ENCODE peak calls at places on chromosome 11, in eight cellular contexts. D, U, C, Z, W, P, R and J are unnamed samples.
A peak's percentile ranks its signal among the peaks of the same experiment; 100 is the strongest.

GRCh38 chr11:59187587-59187986 is 15.7 kb downstream of the DTX4 start:
- DNase-seq in P (no peak), U (no peak), R (no peak), W (peak; percentile 38), D (no peak), C (peak; percentile 33), Z (peak; percentile 91), J (no peak)

GRCh38 chr11:76830639-76831312 is 29.9 kb upstream of the ACER3 start:
- DNase-seq in C (peak; percentile 33), D (no peak), U (peak; percentile 51), W (peak; percentile 64), P (no peak), R (no peak), Z (no peak), J (no peak)

GRCh38 chr11:130711193-130711592 is 205.1 kb downstream of the SNX19 start:
- DNase-seq in R (no peak), D (no peak), C (no peak), W (no peak), P (no peak), U (no peak), Z (no peak), J (no peak)

GRCh38 chr11:47188262-47188661 is 2.0 kb upstream of the PACSIN3 start:
- DNase-seq in P (no peak), R (no peak), C (no peak), Z (no peak), U (no peak), D (no peak), W (peak; percentile 28), J (no peak)

GRCh38 chr11:79371152-79371551 is 69.7 kb downstream of the TENM4 start:
- DNase-seq in R (no peak), C (no peak), Z (no peak), U (peak; percentile 37), P (no peak), D (no peak), W (peak; percentile 14), J (no peak)

GRCh38 chr11:9568854-9569587 is 4.4 kb upstream of the WEE1 start:
- DNase-seq in D (peak; percentile 32), W (peak; percentile 95), Z (peak; percentile 81), P (peak; percentile 55), R (no peak), U (peak; percentile 98), C (no peak), J (peak; percentile 22)

GRCh38 chr11:115930886-115931537 is 426.8 kb upstream of the CADM1 start:
- DNase-seq in R (no peak), U (no peak), Z (no peak), P (peak; percentile 68), D (no peak), W (no peak), C (no peak), J (no peak)

GRCh38 chr11:87290304-87290922 is 252.7 kb downstream of the TMEM135 start:
- DNase-seq in C (no peak), W (peak; percentile 64), R (no peak), U (peak; percentile 58), P (peak; percentile 56), D (no peak), Z (no peak), J (peak; percentile 49)

GRCh38 chr11:6204708-6205107 is 649 bp upstream of the C11orf42 start:
- DNase-seq in W (no peak), C (no peak), R (no peak), U (no peak), Z (no peak), P (no peak), D (no peak), J (no peak)

GRCh38 chr11:66150725-66151124 is 80.7 kb downstream of the PACS1 start:
- DNase-seq in U (no peak), Z (no peak), P (no peak), W (no peak), C (no peak), R (no peak), D (no peak), J (no peak)

GRCh38 chr11:20887137-20887536 is 217.8 kb downstream of the NELL1 start:
- DNase-seq in W (no peak), C (no peak), U (no peak), D (no peak), R (no peak), P (no peak), Z (no peak), J (no peak)

GRCh38 chr11:25566298-25567200 is 765.4 kb upstream of the ANO3 start:
- DNase-seq in Z (no peak), P (no peak), D (no peak), R (no peak), C (peak; percentile 9), U (no peak), W (no peak), J (no peak)

GRCh38 chr11:77086521-77087472 is 15.8 kb upstream of the OMP start:
- DNase-seq in W (no peak), U (no peak), R (no peak), C (peak; percentile 8), Z (peak; percentile 55), D (no peak), P (no peak), J (no peak)

GRCh38 chr11:116503216-116504160 is 269.3 kb downstream of the BUD13 start:
- DNase-seq in C (no peak), D (no peak), P (no peak), U (no peak), R (no peak), W (no peak), Z (no peak), J (no peak)

DNA sequence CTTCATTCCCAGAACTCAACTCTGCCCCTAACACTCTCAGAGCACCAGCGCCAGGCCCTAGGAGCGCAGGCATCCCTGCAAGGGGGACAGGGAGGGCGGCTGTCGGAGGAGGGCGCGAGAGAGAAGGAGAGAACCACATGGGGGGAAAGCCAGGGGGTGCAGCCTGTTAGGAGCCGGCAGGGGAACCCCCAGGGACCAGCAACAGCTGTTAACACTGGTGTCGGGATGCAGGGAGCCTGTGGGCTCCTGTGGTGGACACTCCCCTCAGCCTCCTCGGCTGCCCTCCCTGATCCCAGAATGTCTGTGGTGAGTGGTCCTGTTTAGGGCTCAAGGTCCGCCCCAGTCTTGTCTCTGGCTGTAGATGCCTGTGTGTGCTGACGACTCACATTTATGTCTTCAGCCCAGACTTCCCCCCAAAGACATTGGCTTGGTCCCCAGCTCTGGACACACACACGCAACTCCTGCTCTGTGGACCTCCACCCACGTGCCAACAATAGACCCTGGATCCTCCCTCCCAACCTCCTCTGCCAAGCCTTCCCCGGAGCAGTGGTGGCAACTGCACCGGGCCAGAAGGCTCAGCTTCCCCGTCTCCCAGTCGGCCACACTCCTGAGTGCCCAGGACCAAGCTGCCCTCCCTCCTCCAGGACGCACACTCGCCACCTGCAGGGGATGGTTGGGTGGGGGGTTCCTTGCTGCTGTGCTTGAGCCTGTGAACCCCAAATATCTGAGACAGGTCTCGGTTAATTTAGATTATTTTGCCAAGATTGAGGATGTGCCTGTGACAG is 817 bp upstream of the IFITM5 start:
- DNase-seq in D (no peak), Z (peak; percentile 81), R (peak; percentile 68), C (no peak), U (no peak), W (no peak), P (no peak), J (peak; percentile 58)
- TF ChIP-seq CTCF in D (no peak), Z (no peak), R (no peak), C (no peak), U (peak; percentile 16), W (peak; percentile 21), P (no peak), J (no peak)

GRCh38 chr11:36309779-36310178 is 13.7 kb downstream of the PRR5L start:
- DNase-seq in R (no peak), P (no peak), D (no peak), Z (no peak), C (no peak), W (no peak), U (no peak), J (no peak)

GRCh38 chr11:36308577-36308976 is 12.5 kb downstream of the PRR5L start:
- DNase-seq in C (no peak), Z (no peak), U (no peak), R (no peak), W (no peak), D (no peak), P (no peak), J (no peak)

GRCh38 chr11:36304349-36304748 is 8.3 kb downstream of the PRR5L start:
- DNase-seq in W (peak; percentile 14), P (no peak), C (no peak), D (no peak), Z (no peak), U (no peak), R (no peak), J (no peak)

GRCh38 chr11:36305047-36305446 is 9.0 kb downstream of the PRR5L start:
- DNase-seq in C (no peak), Z (no peak), P (no peak), D (no peak), U (no peak), W (no peak), R (no peak), J (no peak)

DNA sequence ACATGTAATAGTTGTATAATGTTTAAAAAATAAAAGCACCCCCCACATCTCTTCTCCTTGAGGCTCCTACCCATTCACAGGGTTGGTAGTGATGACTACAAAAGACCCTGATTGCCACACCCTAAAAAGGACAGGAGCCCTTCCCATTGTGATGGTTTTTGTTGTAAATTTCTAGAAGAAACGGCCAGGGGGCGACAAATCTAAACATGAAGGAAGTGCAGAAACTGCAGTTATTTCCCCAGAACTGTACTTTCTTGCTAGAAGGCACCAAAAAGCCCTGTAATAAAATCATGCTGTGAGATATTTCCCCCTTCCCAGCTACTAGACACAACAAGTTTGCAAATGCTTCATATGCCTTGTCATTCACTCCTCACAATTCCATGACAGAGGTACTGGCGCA is 10.8 kb downstream of the PRR5L start:
- DNase-seq in P (no peak), R (peak; percentile 36), C (no peak), D (no peak), W (peak; percentile 41), Z (no peak), U (peak; percentile 45), J (peak; percentile 16)
- TF ChIP-seq CTCF in P (peak; percentile 3), R (no peak), C (peak; percentile 30), D (peak; percentile 31), W (peak; percentile 57), Z (no peak), U (peak; percentile 81), J (peak; percentile 8)

DNA sequence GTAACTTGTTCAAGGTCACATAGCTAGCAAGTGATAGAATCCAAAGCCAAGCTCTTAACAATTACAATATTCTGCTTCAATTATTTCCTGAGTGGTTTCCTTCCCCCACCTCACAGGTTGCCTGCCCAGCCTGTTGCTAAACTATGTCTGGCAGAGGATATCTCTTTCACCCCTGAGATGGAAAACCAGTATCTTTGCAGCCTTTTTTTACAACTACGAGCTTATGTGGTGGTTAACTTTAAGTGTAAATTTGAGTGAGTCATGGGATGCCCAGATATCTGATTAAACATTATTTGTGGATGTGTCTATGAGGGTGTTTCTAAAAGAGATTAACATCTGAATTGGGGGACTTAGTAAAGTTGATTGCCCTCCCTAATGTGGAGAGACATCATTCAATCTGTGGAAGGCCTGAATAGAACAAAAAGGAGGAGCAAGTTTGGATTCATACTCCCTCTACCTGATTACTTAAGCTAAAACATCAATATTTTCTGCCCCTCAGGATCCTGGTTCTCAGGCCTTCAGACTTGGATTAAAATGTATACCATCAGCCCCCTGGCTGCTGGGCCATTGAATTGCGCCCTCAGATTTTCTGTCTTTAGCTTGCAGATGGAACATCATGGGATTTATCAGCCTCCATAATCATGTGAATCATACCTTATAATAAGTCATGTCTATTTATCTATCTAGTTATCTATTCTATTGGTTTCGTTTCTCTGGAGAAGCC is 911.9 kb downstream of the METTL15 start:
- DNase-seq in C (no peak), P (no peak), R (no peak), W (peak; percentile 14), U (peak; percentile 34), D (peak; percentile 19), Z (no peak), J (no peak)
- TF ChIP-seq CTCF in C (no peak), P (no peak), R (no peak), W (peak; percentile 40), U (peak; percentile 77), D (peak; percentile 43), Z (peak; percentile 13), J (no peak)

GRCh38 chr11:17972987-17973386 is 39.9 kb downstream of the SERGEF start:
- DNase-seq in Z (no peak), W (peak; percentile 92), R (peak; percentile 17), D (peak; percentile 79), P (peak; percentile 20), C (peak; percentile 86), U (peak; percentile 87), J (no peak)
- TF ChIP-seq CTCF in Z (peak; percentile 53), W (peak; percentile 87), R (no peak), D (peak; percentile 67), P (peak; percentile 40), C (peak; percentile 52), U (peak; percentile 84), J (no peak)